ENCODE peak calls at places on chromosomes 16 and 17, in five cellular contexts. One of them, this sample, is unnamed.

GRCh38 chr17:74277935-74278334 is 3.9 kb downstream of the DNAI2 start:
- DNase-seq in HCT116: no peak
- DNase-seq in coronary artery: no peak
- DNase-seq in right cardiac atrium: no peak
- DNase-seq in thyroid gland: no peak
- DNase-seq in this sample: no peak

GRCh38 chr16:71666264-71666663 is 40.3 kb downstream of the MARVELD3 start:
- DNase-seq in thyroid gland: no peak
- DNase-seq in right cardiac atrium: no peak
- DNase-seq in coronary artery: no peak
- DNase-seq in HCT116: no peak
- DNase-seq in this sample: no peak

GRCh38 chr17:41678907-41679739 is 9.6 kb upstream of the EIF1 start:
- DNase-seq in thyroid gland: no peak
- DNase-seq in HCT116: no peak
- DNase-seq in coronary artery: no peak
- DNase-seq in right cardiac atrium: no peak
- DNase-seq in this sample: no peak

GRCh38 chr16:82761236-82761635 is 134.5 kb downstream of the CDH13 start:
- DNase-seq in coronary artery: peak
- DNase-seq in HCT116: no peak
- DNase-seq in right cardiac atrium: peak
- DNase-seq in thyroid gland: peak
- DNase-seq in this sample: peak

GRCh38 chr17:4272213-4272975 is 8.6 kb upstream of the ANKFY1 start:
- DNase-seq in right cardiac atrium: no peak
- DNase-seq in coronary artery: no peak
- DNase-seq in HCT116: no peak
- DNase-seq in thyroid gland: no peak
- DNase-seq in this sample: no peak

GRCh38 chr16:27508476-27508875 is 41.2 kb downstream of the GTF3C1 start:
- DNase-seq in coronary artery: no peak
- DNase-seq in right cardiac atrium: no peak
- DNase-seq in HCT116: no peak
- DNase-seq in thyroid gland: no peak
- DNase-seq in this sample: no peak

GRCh38 chr17:8062435-8062806 is 23.6 kb downstream of the ALOX15B start:
- DNase-seq in right cardiac atrium: peak
- DNase-seq in HCT116: no peak
- DNase-seq in thyroid gland: no peak
- DNase-seq in coronary artery: no peak
- DNase-seq in this sample: no peak

GRCh38 chr17:71440513-71440912 is 680.3 kb upstream of the SOX9 start:
- DNase-seq in right cardiac atrium: no peak
- DNase-seq in coronary artery: no peak
- DNase-seq in thyroid gland: no peak
- DNase-seq in HCT116: no peak
- DNase-seq in this sample: no peak

GRCh38 chr16:1217526-1217925 is 7.5 kb downstream of the TPSG1 start:
- DNase-seq in HCT116: no peak
- DNase-seq in thyroid gland: no peak
- DNase-seq in coronary artery: no peak
- DNase-seq in right cardiac atrium: no peak
- DNase-seq in this sample: no peak

GRCh38 chr17:81129289-81129688 is 36.0 kb upstream of the PVALEF start:
- DNase-seq in HCT116: no peak
- DNase-seq in coronary artery: no peak
- DNase-seq in thyroid gland: no peak
- DNase-seq in right cardiac atrium: no peak
- DNase-seq in this sample: no peak

GRCh38 chr17:61353615-61354014 is 46.0 kb upstream of the TBX2 start:
- DNase-seq in coronary artery: no peak
- DNase-seq in right cardiac atrium: no peak
- DNase-seq in HCT116: no peak
- DNase-seq in thyroid gland: no peak
- DNase-seq in this sample: no peak

GRCh38 chr17:64200080-64201042 is 62.7 kb downstream of the TEX2 start:
- DNase-seq in coronary artery: no peak
- DNase-seq in right cardiac atrium: no peak
- DNase-seq in HCT116: no peak
- DNase-seq in thyroid gland: no peak
- DNase-seq in this sample: no peak

GRCh38 chr16:2070576-2071453 is 23.0 kb downstream of the TSC2 start:
- DNase-seq in thyroid gland: no peak
- DNase-seq in coronary artery: no peak
- DNase-seq in right cardiac atrium: no peak
- DNase-seq in HCT116: no peak
- DNase-seq in this sample: no peak

GRCh38 chr16:49596119-49596518 is 222.5 kb downstream of the C16orf78 start:
- DNase-seq in coronary artery: peak
- DNase-seq in right cardiac atrium: no peak
- DNase-seq in HCT116: no peak
- DNase-seq in thyroid gland: no peak
- DNase-seq in this sample: no peak

GRCh38 chr17:14068542-14069250 is 608 bp upstream of the COX10 start:
- DNase-seq in HCT116: no peak
- DNase-seq in thyroid gland: no peak
- DNase-seq in right cardiac atrium: no peak
- DNase-seq in coronary artery: no peak
- DNase-seq in this sample: no peak

GRCh38 chr16:75250089-75250808 is 1.2 kb downstream of the BCAR1 start:
- DNase-seq in thyroid gland: peak
- DNase-seq in right cardiac atrium: peak
- DNase-seq in HCT116: no peak
- DNase-seq in coronary artery: no peak
- DNase-seq in this sample: no peak

GRCh38 chr17:78232774-78233173 is 1.3 kb downstream of the TMEM235 start:
- DNase-seq in right cardiac atrium: no peak
- DNase-seq in coronary artery: no peak
- DNase-seq in thyroid gland: no peak
- DNase-seq in HCT116: no peak
- DNase-seq in this sample: no peak

GRCh38 chr17:28394717-28395116 is 11.3 kb downstream of the SLC46A1 start:
- DNase-seq in thyroid gland: no peak
- DNase-seq in HCT116: no peak
- DNase-seq in coronary artery: no peak
- DNase-seq in right cardiac atrium: no peak
- DNase-seq in this sample: peak

GRCh38 chr17:2406903-2407790 is 6.3 kb upstream of the MNT start:
- DNase-seq in HCT116: peak
- DNase-seq in right cardiac atrium: peak
- DNase-seq in thyroid gland: no peak
- DNase-seq in coronary artery: peak
- DNase-seq in this sample: peak

GRCh38 chr16:70576431-70577255 is 53.0 kb downstream of the SF3B3 start:
- DNase-seq in coronary artery: no peak
- DNase-seq in HCT116: no peak
- DNase-seq in thyroid gland: no peak
- DNase-seq in right cardiac atrium: no peak
- DNase-seq in this sample: no peak

GRCh38 chr17:16419074-16419928 is 3.9 kb downstream of the TRPV2 start:
- DNase-seq in right cardiac atrium: no peak
- DNase-seq in thyroid gland: peak
- DNase-seq in HCT116: no peak
- DNase-seq in coronary artery: no peak
- DNase-seq in this sample: no peak

GRCh38 chr17:55722742-55723487 is at the start of gene TMEM100:
- DNase-seq in coronary artery: no peak
- DNase-seq in thyroid gland: no peak
- DNase-seq in right cardiac atrium: peak
- DNase-seq in HCT116: no peak
- DNase-seq in this sample: peak

GRCh38 chr16:78474762-78475161 is 375.3 kb downstream of the WWOX start:
- DNase-seq in right cardiac atrium: no peak
- DNase-seq in HCT116: no peak
- DNase-seq in thyroid gland: no peak
- DNase-seq in coronary artery: no peak
- DNase-seq in this sample: no peak

GRCh38 chr17:29107933-29108805 is 65.2 kb downstream of the PIPOX start:
- DNase-seq in HCT116: peak
- DNase-seq in thyroid gland: no peak
- DNase-seq in right cardiac atrium: no peak
- DNase-seq in coronary artery: no peak
- DNase-seq in this sample: peak

GRCh38 chr17:60390881-60391418 is 983 bp downstream of the USP32 start:
- DNase-seq in thyroid gland: peak
- DNase-seq in right cardiac atrium: peak
- DNase-seq in coronary artery: no peak
- DNase-seq in HCT116: no peak
- DNase-seq in this sample: peak

GRCh38 chr17:3027786-3028532 is 35.4 kb downstream of the OR1D5 start:
- DNase-seq in HCT116: no peak
- DNase-seq in thyroid gland: no peak
- DNase-seq in coronary artery: no peak
- DNase-seq in right cardiac atrium: no peak
- DNase-seq in this sample: no peak

GRCh38 chr17:77959216-77959925 is 868 bp downstream of the TNRC6C start:
- DNase-seq in right cardiac atrium: peak
- DNase-seq in coronary artery: no peak
- DNase-seq in thyroid gland: peak
- DNase-seq in HCT116: no peak
- DNase-seq in this sample: no peak

GRCh38 chr17:55743103-55743679 is 7.7 kb upstream of the PCTP start:
- DNase-seq in thyroid gland: peak
- DNase-seq in HCT116: peak
- DNase-seq in right cardiac atrium: no peak
- DNase-seq in coronary artery: no peak
- DNase-seq in this sample: peak

GRCh38 chr17:78176548-78177025 is 8.2 kb downstream of the SYNGR2 start:
- DNase-seq in HCT116: no peak
- DNase-seq in right cardiac atrium: peak
- DNase-seq in thyroid gland: peak
- DNase-seq in coronary artery: no peak
- DNase-seq in this sample: no peak

GRCh38 chr17:45236002-45236606 is 14.4 kb downstream of the FMNL1 start:
- DNase-seq in thyroid gland: no peak
- DNase-seq in HCT116: no peak
- DNase-seq in right cardiac atrium: no peak
- DNase-seq in coronary artery: no peak
- DNase-seq in this sample: no peak
- H3K27ac ChIP-seq in thyroid gland: no peak
- H3K27ac ChIP-seq in HCT116: no peak
- H3K27ac ChIP-seq in right cardiac atrium: no peak
- H3K27ac ChIP-seq in coronary artery: no peak
- H3K27ac ChIP-seq in this sample: no peak

GRCh38 chr16:88678224-88678979 is 7.9 kb downstream of the SNAI3 start:
- DNase-seq in thyroid gland: no peak
- DNase-seq in coronary artery: no peak
- DNase-seq in HCT116: no peak
- DNase-seq in right cardiac atrium: peak
- DNase-seq in this sample: no peak

GRCh38 chr16:88684569-88685155 is 1.6 kb downstream of the SNAI3 start:
- DNase-seq in coronary artery: no peak
- DNase-seq in right cardiac atrium: peak
- DNase-seq in thyroid gland: no peak
- DNase-seq in HCT116: no peak
- DNase-seq in this sample: no peak

GRCh38 chr16:88681084-88681680 is 5.1 kb downstream of the SNAI3 start:
- DNase-seq in HCT116: no peak
- DNase-seq in thyroid gland: no peak
- DNase-seq in coronary artery: no peak
- DNase-seq in right cardiac atrium: peak
- DNase-seq in this sample: no peak

GRCh38 chr16:88680554-88681083 is 5.7 kb downstream of the SNAI3 start:
- DNase-seq in HCT116: no peak
- DNase-seq in right cardiac atrium: no peak
- DNase-seq in thyroid gland: no peak
- DNase-seq in coronary artery: no peak
- DNase-seq in this sample: no peak

GRCh38 chr16:88681709-88682451 is 4.4 kb downstream of the SNAI3 start:
- DNase-seq in HCT116: no peak
- DNase-seq in coronary artery: no peak
- DNase-seq in right cardiac atrium: peak
- DNase-seq in thyroid gland: no peak
- DNase-seq in this sample: no peak
- H3K27ac ChIP-seq in HCT116: no peak
- H3K27ac ChIP-seq in coronary artery: peak
- H3K27ac ChIP-seq in right cardiac atrium: no peak
- H3K27ac ChIP-seq in thyroid gland: no peak
- H3K27ac ChIP-seq in this sample: no peak

GRCh38 chr16:87484487-87485331 is 8.1 kb downstream of the ZCCHC14 start:
- DNase-seq in thyroid gland: peak
- DNase-seq in HCT116: no peak
- DNase-seq in right cardiac atrium: no peak
- DNase-seq in coronary artery: no peak
- DNase-seq in this sample: peak
- H3K27ac ChIP-seq in thyroid gland: peak
- H3K27ac ChIP-seq in HCT116: no peak
- H3K27ac ChIP-seq in right cardiac atrium: peak
- H3K27ac ChIP-seq in coronary artery: peak
- H3K27ac ChIP-seq in this sample: peak

GRCh38 chr17:49583889-49584288 is 8.2 kb downstream of the NXPH3 start:
- DNase-seq in HCT116: no peak
- DNase-seq in right cardiac atrium: no peak
- DNase-seq in thyroid gland: no peak
- DNase-seq in coronary artery: no peak
- DNase-seq in this sample: no peak

GRCh38 chr17:49583226-49583625 is 7.6 kb downstream of the NXPH3 start:
- DNase-seq in HCT116: no peak
- DNase-seq in coronary artery: no peak
- DNase-seq in thyroid gland: no peak
- DNase-seq in right cardiac atrium: no peak
- DNase-seq in this sample: no peak

GRCh38 chr17:49582055-49582703 is 6.5 kb downstream of the NXPH3 start:
- DNase-seq in HCT116: no peak
- DNase-seq in thyroid gland: no peak
- DNase-seq in coronary artery: no peak
- DNase-seq in right cardiac atrium: no peak
- DNase-seq in this sample: no peak

GRCh38 chr17:49581645-49581992 is 5.9 kb downstream of the NXPH3 start:
- DNase-seq in thyroid gland: no peak
- DNase-seq in coronary artery: no peak
- DNase-seq in right cardiac atrium: no peak
- DNase-seq in HCT116: no peak
- DNase-seq in this sample: no peak

DNA sequence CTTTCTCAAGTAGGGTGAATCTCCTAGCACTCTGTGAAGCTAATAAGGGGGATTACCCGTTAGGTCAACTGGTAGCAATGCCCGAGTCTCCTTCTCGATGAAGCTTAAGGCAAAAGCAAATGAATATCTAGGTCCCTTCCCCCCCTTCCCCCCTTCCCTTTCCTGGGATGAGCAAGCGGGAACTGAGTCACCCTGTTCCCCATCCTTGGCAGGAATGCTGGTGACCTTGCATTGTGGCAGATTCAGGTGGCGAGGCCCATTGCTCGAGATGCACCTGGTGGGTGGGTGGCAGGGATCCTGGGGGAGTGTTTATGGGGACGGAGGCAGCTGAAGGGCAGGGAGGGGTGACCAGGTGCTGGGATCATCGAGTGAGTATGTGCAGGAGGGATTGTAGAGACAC is 7.1 kb downstream of the NXPH3 start:
- DNase-seq in thyroid gland: no peak
- DNase-seq in HCT116: no peak
- DNase-seq in right cardiac atrium: no peak
- DNase-seq in coronary artery: no peak
- DNase-seq in this sample: no peak
- H3K27ac ChIP-seq in thyroid gland: no peak
- H3K27ac ChIP-seq in HCT116: no peak
- H3K27ac ChIP-seq in right cardiac atrium: no peak
- H3K27ac ChIP-seq in coronary artery: peak
- H3K27ac ChIP-seq in this sample: no peak